ENCODE peak calls at places on chromosomes 12 and 14, in nine cellular contexts. M is HepG2, F is GM23338, H is fibroblast of lung, Q is PC-3, D is OCI-LY7, V is A549, C is SK-N-SH, Y is MM.1S. T is an unnamed sample.

GRCh38 chr12:47878918-47879481 is 25.8 kb downstream of the VDR start:
- DNase-seq in M (no peak), F (no peak), H (no peak), Q (no peak), D (no peak), V (no peak), C (no peak), Y (no peak), T (no peak)

GRCh38 chr12:47715393-47715876 is 9.6 kb upstream of the RPAP3 start:
- DNase-seq in M (peak), F (peak), H (peak), Q (peak), D (peak), V (peak), C (peak), Y (peak), T (peak)

GRCh38 chr12:51183816-51184215 is 10.9 kb upstream of the TFCP2 start:
- DNase-seq in M (no peak), F (peak), H (peak), Q (peak), D (no peak), V (no peak), C (peak), Y (no peak), T (no peak)

GRCh38 chr14:24542346-24542936 is 33.6 kb downstream of the CTSG start:
- DNase-seq in M (no peak), F (no peak), H (no peak), Q (no peak), D (no peak), V (no peak), C (no peak), Y (no peak), T (no peak)

GRCh38 chr14:51304956-51305355 is 64.9 kb downstream of the TMX1 start:
- DNase-seq in M (no peak), F (no peak), H (peak), Q (peak), D (no peak), V (peak), C (no peak), Y (no peak), T (no peak)

GRCh38 chr12:90024261-90024660 is 315.6 kb upstream of the ATP2B1 start:
- DNase-seq in M (no peak), F (no peak), H (no peak), Q (peak), D (no peak), V (peak), C (no peak), Y (no peak), T (no peak)

GRCh38 chr12:108691995-108692808 is 39.1 kb downstream of the CORO1C start:
- DNase-seq in M (no peak), F (no peak), H (peak), Q (no peak), D (peak), V (peak), C (no peak), Y (peak), T (peak)

GRCh38 chr12:77349703-77350102 is 284.3 kb upstream of the E2F7 start:
- DNase-seq in M (no peak), F (no peak), H (peak), Q (no peak), D (no peak), V (no peak), C (no peak), Y (no peak), T (no peak)

GRCh38 chr14:61700104-61700886 is 5.0 kb downstream of the HIF1A start:
- DNase-seq in M (no peak), F (no peak), H (no peak), Q (no peak), D (no peak), V (no peak), C (no peak), Y (no peak), T (no peak)

GRCh38 chr14:67572608-67573007 is 27.5 kb downstream of the PIGH start:
- DNase-seq in M (no peak), F (no peak), H (no peak), Q (no peak), D (no peak), V (no peak), C (no peak), Y (no peak), T (no peak)

GRCh38 chr14:52961060-52961639 is 10.3 kb upstream of the FERMT2 start:
- DNase-seq in M (peak), F (peak), H (peak), Q (peak), D (peak), V (peak), C (peak), Y (peak), T (peak)

GRCh38 chr14:38208825-38209562 is 1.3 kb downstream of the SSTR1 start:
- DNase-seq in M (peak), F (peak), H (peak), Q (no peak), D (no peak), V (no peak), C (no peak), Y (no peak), T (no peak)

GRCh38 chr14:91303091-91303923 is 58.8 kb upstream of the GPR68 start:
- DNase-seq in M (peak), F (peak), H (no peak), Q (peak), D (peak), V (peak), C (peak), Y (peak), T (peak)

GRCh38 chr12:8035440-8036010 is 3.0 kb downstream of the FOXJ2 start:
- DNase-seq in M (no peak), F (no peak), H (peak), Q (no peak), D (no peak), V (no peak), C (no peak), Y (no peak), T (no peak)

GRCh38 chr14:29716150-29716549 is 211.5 kb downstream of the PRKD1 start:
- DNase-seq in M (no peak), F (no peak), H (peak), Q (no peak), D (no peak), V (no peak), C (no peak), Y (no peak), T (no peak)

GRCh38 chr12:103495783-103496456 is at the start of gene C12orf42:
- DNase-seq in M (no peak), F (peak), H (no peak), Q (peak), D (no peak), V (peak), C (peak), Y (peak), T (no peak)

GRCh38 chr12:3928538-3929220 is 55.5 kb upstream of the PARP11 start:
- DNase-seq in M (no peak), F (peak), H (no peak), Q (no peak), D (no peak), V (no peak), C (no peak), Y (no peak), T (peak)

GRCh38 chr14:30420489-30420888 is 138.5 kb upstream of the G2E3 start:
- DNase-seq in M (no peak), F (no peak), H (no peak), Q (no peak), D (no peak), V (no peak), C (no peak), Y (no peak), T (no peak)

GRCh38 chr12:122097641-122098364 is 19.2 kb downstream of the MLXIP start:
- DNase-seq in M (peak), F (no peak), H (peak), Q (peak), D (no peak), V (peak), C (peak), Y (no peak), T (no peak)

GRCh38 chr12:41368006-41368405 is 179.9 kb downstream of the PDZRN4 start:
- DNase-seq in M (no peak), F (peak), H (no peak), Q (peak), D (peak), V (peak), C (no peak), Y (peak), T (no peak)

GRCh38 chr14:105281354-105282097 is 19.3 kb downstream of the BRF1 start:
- DNase-seq in M (peak), F (peak), H (peak), Q (peak), D (peak), V (peak), C (peak), Y (no peak), T (no peak)

GRCh38 chr12:132453361-132454133 is 36.4 kb upstream of the FBRSL1 start:
- DNase-seq in M (no peak), F (no peak), H (peak), Q (peak), D (no peak), V (no peak), C (no peak), Y (no peak), T (no peak)

DNA sequence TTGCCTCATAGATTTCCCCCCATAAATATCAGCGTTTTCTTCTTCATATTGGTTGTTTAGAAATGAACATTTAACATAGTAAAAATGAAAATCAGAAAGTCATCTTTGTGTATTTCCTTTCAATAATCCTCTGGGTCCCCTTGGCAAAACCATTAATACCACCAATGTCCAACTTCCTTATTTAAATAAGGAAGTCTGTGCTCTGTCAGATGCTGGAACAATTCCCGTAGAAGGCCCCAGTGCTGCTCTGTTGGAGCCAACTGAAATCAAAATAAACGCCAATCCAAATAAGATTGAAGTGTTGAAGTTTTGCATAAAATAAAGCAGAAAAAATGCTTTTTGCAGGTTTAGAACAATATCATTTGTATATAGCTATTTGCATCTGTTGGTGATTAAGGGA is 93.1 kb downstream of the PPM1H start:
- DNase-seq in M (no peak), F (no peak), H (no peak), Q (no peak), D (no peak), V (no peak), C (no peak), Y (no peak), T (no peak)
- H3K4me2 ChIP-seq in M (no peak), F (no peak), H (no peak), Q (no peak), D (no peak), V (no peak), C (no peak), Y (no peak), T (no peak)

GRCh38 chr14:36605506-36605857 is 23.1 kb upstream of the NKX2-8 start:
- DNase-seq in M (peak), F (peak), H (no peak), Q (peak), D (no peak), V (no peak), C (no peak), Y (no peak), T (no peak)
- TF ChIP-seq CTCF in M (no peak), F (peak), H (no peak), Q (no peak), D (no peak), V (no peak), C (no peak), Y (no peak), T (peak)

DNA sequence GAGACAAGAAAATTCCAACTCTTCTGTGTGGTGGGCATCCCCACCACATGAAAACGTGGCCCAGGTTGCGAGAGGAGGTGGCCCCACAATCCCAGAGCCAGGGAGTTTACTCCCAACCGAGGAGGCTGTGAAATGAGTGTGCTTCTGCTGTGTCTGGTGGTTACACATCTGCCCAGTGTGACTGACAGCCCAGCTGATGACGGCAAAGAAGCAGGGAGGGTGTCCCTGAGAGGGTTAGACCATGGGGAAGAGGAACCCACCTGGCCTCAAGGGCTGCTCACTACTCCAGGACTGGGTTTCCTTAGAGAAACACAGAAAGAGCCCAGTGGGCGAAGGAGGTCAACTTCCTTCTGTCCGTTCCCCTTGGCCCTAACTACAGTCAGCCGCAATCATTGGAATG is 24.6 kb downstream of the ZFP36L1 start:
- DNase-seq in M (no peak), F (no peak), H (no peak), Q (no peak), D (no peak), V (no peak), C (no peak), Y (no peak), T (no peak)
- H3K4me2 ChIP-seq in M (no peak), F (no peak), H (no peak), Q (no peak), D (no peak), V (no peak), C (no peak), Y (no peak), T (no peak)

GRCh38 chr14:22319526-22320352 is 269.3 kb downstream of the DAD1 start:
- DNase-seq in M (peak), F (peak), H (peak), Q (peak), D (peak), V (peak), C (peak), Y (peak), T (peak)
- TF ChIP-seq CTCF in M (peak), F (peak), H (peak), Q (peak), D (peak), V (peak), C (peak), Y (peak), T (peak)

DNA sequence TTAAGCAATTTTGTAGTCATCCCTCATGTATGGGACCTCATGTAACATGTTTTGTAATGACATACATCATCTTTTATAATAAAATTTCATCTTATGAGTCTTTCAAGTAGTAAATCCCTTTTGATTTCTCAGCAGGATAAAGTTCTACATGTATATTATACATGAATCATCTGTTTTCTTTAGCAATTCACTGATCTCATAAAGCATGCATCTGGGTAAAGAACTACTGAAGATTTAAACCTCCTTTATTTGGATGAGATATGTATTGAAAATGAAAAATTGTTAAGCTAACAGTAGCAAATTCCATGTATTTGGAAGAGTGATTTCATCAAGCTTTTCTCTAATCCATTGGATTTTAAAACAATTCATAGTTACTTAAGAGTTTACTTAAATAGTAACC is 126.9 kb downstream of the KITLG start:
- DNase-seq in M (no peak), F (no peak), H (peak), Q (peak), D (no peak), V (no peak), C (no peak), Y (no peak), T (no peak)
- H3K4me2 ChIP-seq in M (no peak), F (no peak), H (no peak), Q (no peak), D (no peak), V (no peak), C (no peak), Y (no peak), T (no peak)

DNA sequence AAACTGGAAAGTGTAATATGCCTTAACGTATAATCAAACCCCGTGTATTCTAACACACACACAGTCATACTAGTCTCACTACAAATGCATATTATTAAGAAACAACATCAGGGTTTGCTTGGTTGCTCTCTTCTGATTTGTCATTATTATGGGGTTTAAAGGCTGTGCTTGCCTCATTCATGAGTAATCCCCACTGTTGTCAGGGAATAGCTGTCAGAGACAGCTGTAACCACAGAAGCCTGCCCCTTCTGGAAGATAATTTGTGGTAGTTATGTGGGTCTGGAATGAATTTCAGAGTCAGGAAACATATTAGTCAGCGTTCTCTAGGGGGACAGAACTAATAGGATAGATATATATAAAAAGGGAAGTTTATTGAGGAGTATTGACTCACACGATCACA is 456.9 kb upstream of the TMEM132C start:
- DNase-seq in M (no peak), F (no peak), H (peak), Q (peak), D (no peak), V (no peak), C (no peak), Y (no peak), T (no peak)
- TF ChIP-seq CTCF in M (no peak), F (no peak), H (no peak), Q (peak), D (no peak), V (no peak), C (no peak), Y (no peak), T (no peak)

DNA sequence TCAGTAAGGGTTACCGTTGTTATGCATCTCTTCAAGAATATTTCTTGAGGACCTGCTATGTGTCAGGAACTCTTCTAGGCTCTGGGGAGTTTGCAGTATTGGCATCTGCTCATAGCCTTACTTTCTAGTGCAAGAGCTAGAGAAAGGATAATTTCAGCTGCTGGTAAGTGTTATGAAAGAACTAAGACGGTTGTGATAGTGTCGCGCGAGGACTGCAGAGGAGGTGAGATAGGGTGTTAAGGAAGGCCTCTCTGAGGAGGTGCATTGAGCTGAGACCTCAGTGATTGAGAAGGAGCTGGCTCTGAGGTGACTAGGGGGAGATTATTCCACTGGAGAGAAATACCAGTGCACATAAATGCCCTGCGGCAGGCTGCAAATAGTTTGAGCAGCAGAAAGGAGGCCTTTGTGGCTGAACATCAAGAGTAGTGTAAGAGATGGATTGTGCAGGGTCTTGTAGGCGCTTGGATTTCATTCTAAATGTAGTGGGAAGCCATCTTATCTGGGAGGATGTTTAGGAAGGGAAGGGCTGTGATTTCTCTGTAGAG is 824 bp downstream of the DDX55 start:
- DNase-seq in M (no peak), F (no peak), H (no peak), Q (no peak), D (peak), V (no peak), C (no peak), Y (peak), T (peak)
- H3K4me2 ChIP-seq in M (peak), F (peak), H (peak), Q (peak), D (peak), V (peak), C (peak), Y (peak), T (peak)

DNA sequence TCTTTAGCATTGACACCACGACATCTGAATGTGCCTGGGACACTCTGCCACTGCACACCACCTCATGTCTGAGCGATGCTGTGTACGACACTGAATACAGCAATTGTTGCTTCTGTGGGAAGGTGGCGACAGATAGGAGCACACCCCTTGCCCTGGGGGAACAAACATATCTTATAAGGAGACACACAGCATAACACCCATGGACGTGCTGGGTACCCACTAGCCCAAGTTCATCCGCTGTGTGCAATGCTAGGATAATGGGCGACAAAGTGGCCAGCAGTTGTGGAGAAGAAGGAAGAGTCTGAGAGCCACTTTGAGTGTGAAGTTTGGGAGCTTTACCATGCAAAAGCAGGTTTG is 61.1 kb downstream of the VWF start:
- DNase-seq in M (no peak), F (no peak), H (no peak), Q (no peak), D (no peak), V (no peak), C (no peak), Y (no peak), T (no peak)
- TF ChIP-seq CTCF in M (no peak), F (no peak), H (no peak), Q (peak), D (peak), V (no peak), C (no peak), Y (no peak), T (no peak)

DNA sequence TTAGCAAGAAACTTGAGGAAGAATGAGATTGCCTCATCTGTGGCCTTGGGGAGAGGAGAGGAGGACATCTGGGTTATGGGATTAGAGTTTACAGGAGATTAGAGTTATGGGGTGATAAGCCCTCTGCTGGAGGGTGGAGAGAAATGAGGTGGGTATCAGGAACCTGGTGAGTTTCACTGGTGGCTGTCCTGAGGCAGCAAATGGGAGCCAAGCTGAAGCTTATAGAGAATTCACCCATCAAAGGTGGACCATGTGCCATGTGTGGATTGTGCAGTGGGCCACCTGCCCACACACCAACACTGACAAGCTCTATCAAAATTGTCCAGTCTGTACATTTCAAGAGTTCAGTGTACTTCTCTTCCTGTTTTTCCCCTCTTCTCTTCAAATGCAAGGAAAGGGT is 135.3 kb downstream of the AEBP2 start:
- DNase-seq in M (peak), F (peak), H (no peak), Q (no peak), D (peak), V (peak), C (peak), Y (no peak), T (no peak)
- H3K4me2 ChIP-seq in M (no peak), F (no peak), H (no peak), Q (no peak), D (no peak), V (no peak), C (peak), Y (no peak), T (no peak)

T was measured in DND-41.